ENCODE peak calls at places on chromosomes 4 and X, in eight cellular contexts. E is fibroblast of lung, Y is colonic mucosa, R is OCI-LY7, F is uterus, X is transverse colon, Z is tibial artery, S is IMR-90. H is an unnamed sample.

GRCh38 chr4:85762204-85762884 is 287.4 kb downstream of the ARHGAP24 start:
- DNase-seq in F (no peak), Y (no peak), S (peak; percentile 93), X (no peak), E (peak; percentile 93), R (no peak), Z (no peak), H (no peak)

GRCh38 chrX:46838482-46838857 is 1.6 kb downstream of the RP2 start:
- DNase-seq in S (peak; percentile 24), X (no peak), Z (no peak), Y (no peak), E (no peak), F (no peak), R (no peak), H (no peak)

GRCh38 chr4:56247646-56248045 is 139.6 kb downstream of the AASDH start:
- DNase-seq in Y (no peak), E (no peak), X (no peak), S (no peak), F (no peak), R (no peak), Z (no peak), H (no peak)

GRCh38 chr4:152663203-152664066 is 16.4 kb downstream of the TMEM154 start:
- DNase-seq in R (peak; percentile 90), Y (no peak), Z (no peak), E (no peak), S (no peak), X (no peak), F (no peak), H (no peak)

GRCh38 chr4:1595789-1596325 is 88.3 kb downstream of the FAM53A start:
- DNase-seq in E (no peak), F (no peak), Z (no peak), S (no peak), R (no peak), X (no peak), Y (no peak), H (no peak)

GRCh38 chr4:107835409-107835808 is 10.7 kb downstream of the SGMS2 start:
- DNase-seq in S (peak; percentile 62), Y (no peak), Z (no peak), F (no peak), R (no peak), X (no peak), E (peak; percentile 25), H (no peak)

GRCh38 chrX:69317721-69318120 is 152.5 kb upstream of the PJA1 start:
- DNase-seq in F (no peak), Y (peak; percentile 3), E (no peak), S (no peak), Z (no peak), X (no peak), R (no peak), H (no peak)

GRCh38 chr4:103075435-103075893 is 1.1 kb downstream of the SLC9B2 start:
- DNase-seq in R (no peak), Y (no peak), S (peak; percentile 26), Z (no peak), F (no peak), E (peak; percentile 30), X (no peak), H (no peak)

GRCh38 chrX:131063613-131064012 is 5.5 kb downstream of the ARHGAP36 start:
- DNase-seq in R (peak; percentile 3), S (no peak), Z (no peak), X (no peak), F (no peak), E (no peak), Y (no peak), H (no peak)
- TF ChIP-seq CTCF in R (peak; percentile 43), S (no peak), Z (no peak), X (no peak), F (no peak), E (no peak), Y (no peak), H (no peak)

GRCh38 chr4:7887415-7887814 is 52.2 kb downstream of the AFAP1 start:
- DNase-seq in E (no peak), S (no peak), Z (no peak), R (no peak), Y (no peak), X (no peak), F (no peak), H (no peak)
- H3K27ac ChIP-seq in E (no peak overlapping the region), S (no peak overlapping the region), Z (peak overlapping the region; percentile 71), R (no peak overlapping the region), Y (no peak overlapping the region), X (peak overlapping the region; percentile 75), F (peak overlapping the region; percentile 86), H (no peak overlapping the region)

GRCh38 chrX:13254076-13254785 is 65.6 kb downstream of the ATXN3L start:
- DNase-seq in S (peak; percentile 53), E (peak; percentile 56), X (peak; percentile 41), Y (no peak), Z (no peak), R (peak; percentile 24), F (peak; percentile 38), H (no peak)
- TF ChIP-seq CTCF in S (peak; percentile 14), E (no peak), X (no peak), Y (no peak), Z (no peak), R (peak; percentile 15), F (no peak), H (no peak)

GRCh38 chr4:136908122-136908521 is 624.2 kb downstream of the PCDH18 start:
- DNase-seq in R (no peak), F (no peak), Z (no peak), S (no peak), X (no peak), Y (no peak), E (no peak), H (no peak)
- H3K27ac ChIP-seq in R (no peak overlapping the region), F (no peak overlapping the region), Z (no peak overlapping the region), S (no peak overlapping the region), X (no peak overlapping the region), Y (no peak overlapping the region), E (no peak overlapping the region), H (no peak overlapping the region)

H was measured in CD4-positive, alpha-beta T cell.